ENCODE peak calls at places on chromosomes 4 and X, in nine cellular contexts. K is NCI-H524; V is activated CD4-positive, alpha-beta T cell treated with anti-CD3 and anti-CD28 coated beads, Interleukin-2, amount 10 ng/mL, durations not matched to agents 7 days and 5 days; B is fibroblast of pulmonary artery; C is T follicular helper cell; N is EL; E is small intestine; J is T-cell; H is HCT116. L is an unnamed sample.

GRCh38 chrX:118254611-118255010 is 91.3 kb upstream of the WDR44 start:
- DNase-seq in K (peak), V (peak), B (peak), C (peak), N (peak), E (peak), J (no peak), H (peak), L (peak)

GRCh38 chr4:126955292-126956191 is 677.2 kb upstream of the INTU start:
- DNase-seq in K (no peak), V (no peak), B (no peak), C (no peak), N (no peak), E (no peak), J (no peak), H (no peak), L (no peak)

GRCh38 chr4:118281611-118282442 is 71.0 kb downstream of the PRSS12 start:
- DNase-seq in K (peak), V (no peak), B (peak), C (no peak), N (peak), E (no peak), J (no peak), H (no peak), L (no peak)

GRCh38 chr4:55435136-55435535 is 39.4 kb downstream of the TMEM165 start:
- DNase-seq in K (no peak), V (peak), B (peak), C (no peak), N (peak), E (peak), J (no peak), H (no peak), L (no peak)

GRCh38 chr4:159010563-159011260 is 92.2 kb upstream of the RAPGEF2 start:
- DNase-seq in K (peak), V (no peak), B (peak), C (no peak), N (peak), E (no peak), J (no peak), H (no peak), L (no peak)

GRCh38 chr4:73798842-73799241 is 37.6 kb upstream of the CXCL6 start:
- DNase-seq in K (no peak), V (no peak), B (no peak), C (no peak), N (no peak), E (no peak), J (no peak), H (no peak), L (no peak)

GRCh38 chr4:189792819-189793618 is 147.7 kb upstream of the FRG1 start:
- DNase-seq in K (peak), V (peak), B (peak), C (peak), N (peak), E (peak), J (peak), H (peak), L (no peak)

GRCh38 chr4:98828801-98829200 is 100.1 kb downstream of the EIF4E start:
- DNase-seq in K (no peak), V (peak), B (no peak), C (peak), N (peak), E (peak), J (peak), H (peak), L (no peak)

GRCh38 chrX:119942831-119943184 is 743 bp downstream of the NKAP start:
- DNase-seq in K (peak), V (peak), B (no peak), C (no peak), N (no peak), E (no peak), J (no peak), H (no peak), L (no peak)

GRCh38 chrX:9467751-9468150 is 2.9 kb downstream of the TBL1X start:
- DNase-seq in K (no peak), V (no peak), B (no peak), C (no peak), N (no peak), E (no peak), J (no peak), H (no peak), L (no peak)

GRCh38 chrX:125953769-125954168 is 212.3 kb downstream of the DCAF12L2 start:
- DNase-seq in K (no peak), V (no peak), B (no peak), C (no peak), N (no peak), E (no peak), J (no peak), H (no peak), L (no peak)

GRCh38 chrX:125131146-125131545 is 188.5 kb upstream of the TEX13C start:
- DNase-seq in K (peak), V (no peak), B (no peak), C (no peak), N (no peak), E (no peak), J (no peak), H (no peak), L (no peak)

GRCh38 chr4:8090312-8090711 is 68.3 kb downstream of the ABLIM2 start:
- DNase-seq in K (no peak), V (peak), B (peak), C (no peak), N (peak), E (peak), J (no peak), H (no peak), L (no peak)

GRCh38 chr4:122710434-122711308 is 21.8 kb upstream of the BBS12 start:
- DNase-seq in K (peak), V (peak), B (peak), C (no peak), N (no peak), E (no peak), J (no peak), H (no peak), L (no peak)

GRCh38 chrX:47030339-47030738 is 47.9 kb upstream of the RGN start:
- DNase-seq in K (peak), V (peak), B (peak), C (no peak), N (peak), E (peak), J (no peak), H (peak), L (peak)

GRCh38 chr4:78426972-78427371 is 124.6 kb upstream of the ANXA3 start:
- DNase-seq in K (peak), V (no peak), B (no peak), C (no peak), N (no peak), E (peak), J (no peak), H (no peak), L (no peak)

GRCh38 chrX:10415704-10416001 is 204.7 kb downstream of the MID1 start:
- DNase-seq in K (no peak), V (no peak), B (peak), C (no peak), N (peak), E (no peak), J (no peak), H (no peak), L (no peak)

GRCh38 chr4:150126880-150127236 is 48.6 kb downstream of the DCLK2 start:
- DNase-seq in K (no peak), V (no peak), B (peak), C (no peak), N (peak), E (no peak), J (no peak), H (no peak), L (no peak)

GRCh38 chr4:82688091-82688815 is 110.3 kb downstream of the SCD5 start:
- DNase-seq in K (peak), V (no peak), B (peak), C (no peak), N (no peak), E (no peak), J (no peak), H (no peak), L (no peak)

GRCh38 chr4:158139086-158139485 is 33.7 kb downstream of the GASK1B start:
- DNase-seq in K (no peak), V (no peak), B (peak), C (no peak), N (no peak), E (no peak), J (no peak), H (no peak), L (no peak)

GRCh38 chr4:139655116-139655515 is 10.5 kb upstream of the MGST2 start:
- DNase-seq in K (peak), V (peak), B (peak), C (no peak), N (peak), E (peak), J (no peak), H (no peak), L (no peak)

GRCh38 chr4:100106982-100107381 is 83.3 kb downstream of the DDIT4L start:
- DNase-seq in K (no peak), V (peak), B (no peak), C (no peak), N (no peak), E (no peak), J (peak), H (no peak), L (no peak)

GRCh38 chr4:163895369-163896005 is 401.0 kb downstream of the TMA16 start:
- DNase-seq in K (peak), V (peak), B (no peak), C (no peak), N (no peak), E (no peak), J (peak), H (no peak), L (no peak)

GRCh38 chr4:39865280-39865679 is 112.4 kb downstream of the PDS5A start:
- DNase-seq in K (no peak), V (no peak), B (no peak), C (no peak), N (no peak), E (no peak), J (no peak), H (no peak), L (no peak)

GRCh38 chrX:26411045-26411444 is 195.1 kb downstream of the MAGEB5 start:
- DNase-seq in K (no peak), V (no peak), B (peak), C (no peak), N (no peak), E (no peak), J (no peak), H (no peak), L (no peak)

GRCh38 chr4:65453398-65453797 is 216.9 kb downstream of the EPHA5 start:
- DNase-seq in K (no peak), V (no peak), B (no peak), C (no peak), N (no peak), E (no peak), J (no peak), H (no peak), L (no peak)

GRCh38 chrX:28586891-28587635 is at the start of gene IL1RAPL1:
- DNase-seq in K (peak), V (no peak), B (peak), C (no peak), N (peak), E (peak), J (no peak), H (no peak), L (no peak)

GRCh38 chr4:76948441-76949292 is 885 bp upstream of the SEPTIN11 start:
- DNase-seq in K (peak), V (peak), B (peak), C (peak), N (peak), E (peak), J (peak), H (peak), L (peak)

L was measured in effector CD4-positive, alpha-beta T cell.